ENCODE peak calls at places on chromosomes 7 and 10, in eight cellular contexts. V, H, B, K, Y, I, U and A are unnamed samples.

GRCh38 chr7:109343662-109344061 is 774.0 kb downstream of the DNAJB9 start:
- DNase-seq in V (no peak), H (no peak), B (no peak), K (no peak), Y (no peak), I (no peak), U (no peak), A (no peak)

GRCh38 chr7:107150375-107151073 is 18.3 kb upstream of the HBP1 start:
- DNase-seq in V (no peak), H (peak; percentile 61), B (peak; percentile 43), K (no peak), Y (peak; percentile 92), I (peak; percentile 58), U (peak; percentile 85), A (peak; percentile 77)

GRCh38 chr7:93574646-93575554 is at the start of gene CALCR:
- DNase-seq in V (no peak), H (peak; percentile 52), B (no peak), K (peak; percentile 67), Y (no peak), I (no peak), U (peak; percentile 16), A (peak; percentile 68)

GRCh38 chr10:132787253-132788179 is 1.6 kb upstream of the NKX6-2 start:
- DNase-seq in V (no peak), H (peak; percentile 56), B (no peak), K (no peak), Y (no peak), I (no peak), U (no peak), A (peak; percentile 79)

GRCh38 chr7:116799912-116800311 is 62.5 kb upstream of the CAPZA2 start:
- DNase-seq in V (no peak), H (no peak), B (no peak), K (no peak), Y (no peak), I (no peak), U (no peak), A (no peak)

GRCh38 chr7:41565655-41566054 is 137.2 kb downstream of the INHBA start:
- DNase-seq in V (no peak), H (no peak), B (no peak), K (no peak), Y (no peak), I (no peak), U (no peak), A (no peak)

GRCh38 chr7:116528008-116528789 is 3.4 kb downstream of the CAV1 start:
- DNase-seq in V (no peak), H (no peak), B (no peak), K (no peak), Y (peak; percentile 50), I (peak; percentile 51), U (no peak), A (no peak)

GRCh38 chr7:42597296-42597695 is 314.6 kb downstream of the C7orf25 start:
- DNase-seq in V (peak; percentile 70), H (no peak), B (no peak), K (no peak), Y (no peak), I (no peak), U (no peak), A (no peak)

GRCh38 chr7:56092789-56093531 is at the start of gene PHKG1:
- DNase-seq in V (no peak), H (peak; percentile 35), B (no peak), K (peak; percentile 83), Y (peak; percentile 64), I (peak; percentile 87), U (no peak), A (no peak)

GRCh38 chr7:81447351-81447952 is 322.4 kb downstream of the HGF start:
- DNase-seq in V (peak; percentile 22), H (peak; percentile 30), B (no peak), K (no peak), Y (no peak), I (no peak), U (no peak), A (no peak)

GRCh38 chr7:106064836-106065559 is 47.1 kb downstream of the SYPL1 start:
- DNase-seq in V (peak; percentile 98), H (no peak), B (no peak), K (peak; percentile 81), Y (peak; percentile 85), I (peak; percentile 83), U (no peak), A (peak; percentile 66)

GRCh38 chr10:22606164-22606614 is 108.2 kb downstream of the PIP4K2A start:
- DNase-seq in V (no peak), H (no peak), B (peak; percentile 62), K (no peak), Y (peak; percentile 91), I (no peak), U (peak; percentile 73), A (no peak)

GRCh38 chr10:133109736-133110532 is 22.2 kb downstream of the ADGRA1 start:
- DNase-seq in V (no peak), H (no peak), B (no peak), K (peak; percentile 76), Y (no peak), I (peak; percentile 28), U (no peak), A (no peak)

GRCh38 chr7:79787623-79788022 is 334.2 kb upstream of the MAGI2 start:
- DNase-seq in V (no peak), H (no peak), B (no peak), K (no peak), Y (no peak), I (no peak), U (no peak), A (no peak)

GRCh38 chr10:17123062-17123661 is 6.4 kb downstream of the CUBN start:
- DNase-seq in V (no peak), H (no peak), B (no peak), K (no peak), Y (no peak), I (no peak), U (no peak), A (no peak)

GRCh38 chr7:64888901-64889685 is 14.0 kb upstream of the ZNF273 start:
- DNase-seq in V (no peak), H (no peak), B (peak; percentile 24), K (peak; percentile 86), Y (peak; percentile 55), I (peak; percentile 31), U (peak; percentile 47), A (peak; percentile 46)

GRCh38 chr7:64889686-64890162 is 13.3 kb upstream of the ZNF273 start:
- DNase-seq in V (no peak), H (no peak), B (no peak), K (no peak), Y (peak; percentile 37), I (no peak), U (no peak), A (peak; percentile 16)

GRCh38 chr7:64888561-64888900 is 14.5 kb upstream of the ZNF273 start:
- DNase-seq in V (no peak), H (no peak), B (peak; percentile 17), K (no peak), Y (peak; percentile 47), I (no peak), U (no peak), A (peak; percentile 18)

GRCh38 chr7:64886956-64887545 is 16.0 kb upstream of the ZNF273 start:
- DNase-seq in V (no peak), H (no peak), B (no peak), K (no peak), Y (peak; percentile 11), I (no peak), U (no peak), A (no peak)

DNA sequence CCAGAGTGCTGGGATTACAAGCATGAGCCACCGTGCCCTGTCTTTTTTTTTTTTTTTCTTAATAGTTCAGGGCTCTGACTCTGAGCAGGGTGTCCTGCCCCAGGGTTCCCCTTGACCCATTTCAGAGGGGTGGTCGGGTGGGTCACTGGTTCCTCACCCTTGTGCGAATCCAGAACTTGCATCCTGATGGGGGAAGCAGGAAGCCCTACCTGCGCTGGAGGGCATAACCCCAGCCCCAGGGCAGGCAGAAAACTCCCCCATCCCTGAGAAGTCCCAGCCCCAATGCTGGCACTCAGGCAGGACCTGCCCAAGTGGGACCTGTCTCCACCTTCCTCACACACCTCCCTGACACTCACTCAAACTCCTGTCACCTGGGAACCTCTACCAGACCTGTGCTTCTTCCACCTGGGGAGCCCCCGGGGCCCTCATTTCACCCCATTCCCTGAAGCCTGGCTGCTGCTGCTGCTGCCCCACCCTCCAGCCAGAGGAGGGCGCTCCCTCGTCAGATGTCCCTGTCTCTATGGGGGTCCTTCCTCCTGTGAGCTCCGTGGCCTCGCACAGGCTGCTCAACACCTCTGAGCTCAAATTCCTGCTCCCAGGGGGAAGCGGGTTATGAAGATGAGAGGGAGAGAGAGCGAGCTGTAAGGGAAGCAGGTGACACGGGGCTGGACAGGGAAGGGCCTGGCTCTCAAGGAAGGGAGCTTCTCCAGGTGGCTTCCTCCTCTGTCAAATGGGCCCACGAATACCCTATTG is 15.1 kb upstream of the ZNF273 start:
- DNase-seq in V (no peak), H (peak; percentile 17), B (peak; percentile 28), K (no peak), Y (peak; percentile 70), I (no peak), U (peak; percentile 66), A (peak; percentile 42)
- TF ChIP-seq CTCF in V (peak; percentile 39), H (peak; percentile 56), B (peak; percentile 33), K (peak; percentile 50), Y (peak; percentile 45), I (peak; percentile 59), U (peak; percentile 63), A (peak; percentile 34)

GRCh38 chr7:154566877-154567276 is 436.0 kb downstream of the PAXIP1 start:
- DNase-seq in V (no peak), H (no peak), B (no peak), K (no peak), Y (no peak), I (no peak), U (no peak), A (no peak)
- TF ChIP-seq CTCF in V (no peak), H (peak; percentile 7), B (no peak), K (no peak), Y (no peak), I (no peak), U (no peak), A (peak; percentile 22)

DNA sequence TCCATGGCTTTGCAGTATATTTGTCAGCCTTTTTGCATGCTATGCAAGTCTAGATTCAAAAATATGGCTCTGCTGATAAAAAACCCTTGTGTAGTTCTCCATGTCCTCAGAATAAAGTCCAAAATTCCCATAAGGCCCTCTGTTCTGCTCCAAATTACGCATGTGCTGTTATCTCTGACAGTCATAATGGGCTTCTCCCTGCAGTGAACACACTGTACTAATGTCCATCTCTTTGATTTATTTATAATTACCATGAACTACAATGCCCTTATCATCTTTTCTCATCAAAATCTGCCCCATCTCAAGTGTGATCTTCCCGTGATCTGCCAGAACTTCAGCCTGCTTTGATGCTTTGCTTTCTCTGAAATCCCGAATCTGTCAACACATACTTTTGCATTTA is 87.7 kb downstream of the TSPAN12 start:
- DNase-seq in V (no peak), H (no peak), B (no peak), K (no peak), Y (no peak), I (no peak), U (no peak), A (no peak)
- TF ChIP-seq CTCF in V (no peak), H (no peak), B (no peak), K (no peak), Y (no peak), I (no peak), U (no peak), A (no peak)

DNA sequence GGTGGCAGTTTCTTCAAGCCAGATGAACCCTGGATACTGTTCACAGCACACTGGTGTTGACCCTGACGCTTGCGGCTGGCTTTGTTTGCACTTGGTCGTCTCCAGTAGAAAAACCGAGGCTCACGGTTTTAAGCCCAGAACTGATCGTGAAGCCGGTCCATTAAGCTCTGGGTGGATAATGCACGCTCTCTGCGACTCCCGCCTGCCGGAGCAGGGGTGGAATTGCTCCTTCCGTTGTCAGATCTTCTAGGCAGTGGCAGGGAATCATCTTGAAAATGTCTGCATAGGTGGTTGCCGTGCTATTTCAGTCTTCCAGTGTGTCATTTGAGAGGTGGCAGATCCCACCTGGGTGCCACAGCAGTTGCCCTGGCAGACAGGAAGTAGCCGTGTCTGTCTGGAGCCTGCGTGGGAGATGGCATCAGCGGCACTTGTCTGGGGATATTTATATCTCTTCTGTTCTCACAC is 35.9 kb upstream of the AP5Z1 start:
- DNase-seq in V (no peak), H (peak; percentile 28), B (no peak), K (no peak), Y (no peak), I (no peak), U (peak; percentile 42), A (no peak)
- TF ChIP-seq CTCF in V (no peak), H (no peak), B (no peak), K (no peak), Y (no peak), I (peak; percentile 71), U (no peak), A (no peak)